ENCODE peak calls at places on chromosomes 4 and X, in seven cellular contexts. Z is dorsolateral prefrontal cortex; H is endothelial cell of umbilical vein; D is CD4-positive, alpha-beta T cell; S is hepatocyte; R is glutamatergic neuron; P is esophagus squamous epithelium. F is an unnamed sample.

GRCh38 chr4:153649572-153649991 is 34.5 kb upstream of the TLR2 start:
- DNase-seq in P (no peak), H (peak), Z (no peak), S (peak), R (no peak), D (no peak), F (no peak)

GRCh38 chrX:152220612-152221011 is 82.2 kb upstream of the MAGEA10 start:
- DNase-seq in Z (no peak), R (no peak), P (no peak), S (no peak), D (no peak), H (no peak), F (no peak)

GRCh38 chrX:48713847-48714246 is 17.3 kb downstream of the SUV39H1 start:
- DNase-seq in S (no peak), D (no peak), R (no peak), H (no peak), Z (no peak), P (no peak), F (no peak)

GRCh38 chrX:15143050-15143824 is 126.6 kb downstream of the ASB9 start:
- DNase-seq in H (peak), R (peak), Z (no peak), S (peak), D (peak), P (no peak), F (no peak)

GRCh38 chr4:44679060-44679459 is 840 bp downstream of the GUF1 start:
- DNase-seq in D (no peak), Z (no peak), P (no peak), S (no peak), R (no peak), H (no peak), F (no peak)

GRCh38 chr4:83438719-83439118 is 16.9 kb downstream of the HELQ start:
- DNase-seq in D (no peak), Z (no peak), H (no peak), P (no peak), R (no peak), S (no peak), F (no peak)

GRCh38 chr4:148893095-148893494 is 450.9 kb upstream of the NR3C2 start:
- DNase-seq in S (no peak), P (no peak), H (no peak), D (no peak), Z (no peak), R (no peak), F (no peak)

GRCh38 chrX:46040001-46040400 is 505.2 kb downstream of the ZNF674 start:
- DNase-seq in P (no peak), Z (no peak), R (no peak), D (no peak), H (no peak), S (no peak), F (no peak)

GRCh38 chrX:43973249-43973672 is at the start of gene NDP:
- DNase-seq in P (no peak), D (no peak), S (peak), R (peak), Z (no peak), H (peak), F (no peak)

GRCh38 chr4:128649575-128650205 is 159.8 kb upstream of the JADE1 start:
- DNase-seq in Z (no peak), S (peak), H (no peak), D (no peak), R (no peak), P (no peak), F (no peak)

GRCh38 chrX:81586091-81586490 is 384.2 kb downstream of the SH3BGRL start:
- DNase-seq in R (no peak), D (no peak), Z (no peak), S (no peak), P (no peak), H (no peak), F (no peak)

GRCh38 chr4:53601251-53601764 is 10.0 kb upstream of the LNX1 start:
- DNase-seq in D (no peak), R (peak), H (peak), Z (no peak), S (no peak), P (no peak), F (peak)
- TF ChIP-seq CTCF in D (no peak), R (peak), H (peak), Z (no peak), S (peak), P (no peak), F (peak)

DNA sequence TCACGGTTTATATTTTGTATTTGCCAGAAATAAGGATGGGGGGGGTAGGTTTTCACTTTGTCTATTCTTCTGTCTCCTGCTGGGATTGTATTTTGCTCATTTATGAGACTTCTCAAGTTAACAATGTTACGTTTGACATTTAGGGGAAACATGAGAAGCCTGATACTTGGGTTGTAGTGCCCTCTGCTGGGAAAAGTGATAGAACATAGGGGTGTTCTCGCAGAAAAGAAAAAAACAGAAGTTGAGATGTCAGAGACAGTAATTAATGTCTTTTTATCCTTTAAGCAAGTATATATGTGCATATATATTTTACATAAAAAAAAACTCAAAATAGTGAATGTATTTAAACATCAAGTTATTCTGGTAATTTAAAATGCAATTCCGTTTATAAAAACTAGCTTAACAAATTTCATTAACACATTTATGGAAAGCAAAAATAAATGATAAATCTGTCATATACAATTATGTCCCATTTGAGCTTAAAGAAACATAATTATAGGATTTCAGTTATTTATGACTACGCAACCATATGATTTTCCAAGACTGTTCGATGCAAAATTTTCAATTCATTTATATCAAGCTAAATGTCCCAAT is 46.0 kb upstream of the TMPRSS11F start:
- DNase-seq in D (no peak), H (peak), S (peak), P (no peak), Z (no peak), R (peak), F (no peak)
- TF ChIP-seq CTCF in D (peak), H (peak), S (peak), P (peak), Z (peak), R (peak), F (peak)

DNA sequence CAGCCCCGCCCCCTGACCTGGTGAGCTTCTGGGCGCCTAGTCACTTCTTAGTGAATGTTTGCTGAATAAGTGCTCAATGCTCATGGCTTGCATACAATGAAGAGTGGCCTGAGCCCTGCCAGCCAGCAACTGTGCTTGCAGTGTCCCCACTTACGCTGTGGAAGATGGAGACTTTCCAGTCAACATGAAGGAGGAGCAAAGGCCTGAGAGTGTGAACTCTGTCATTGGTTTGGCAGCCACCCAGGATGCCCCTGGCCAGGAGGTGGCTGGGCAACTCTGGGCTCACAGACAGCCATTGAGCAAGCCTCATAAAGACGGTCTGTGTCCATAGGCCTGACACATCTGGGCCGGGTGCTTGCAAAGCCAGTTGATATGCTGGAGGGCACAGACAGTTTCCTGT is 72.1 kb upstream of the MAMLD1 start:
- DNase-seq in Z (peak), D (no peak), R (no peak), S (no peak), H (no peak), P (no peak), F (no peak)
- TF ChIP-seq CTCF in Z (no peak), D (no peak), R (no peak), S (no peak), H (no peak), P (no peak), F (no peak)

DNA sequence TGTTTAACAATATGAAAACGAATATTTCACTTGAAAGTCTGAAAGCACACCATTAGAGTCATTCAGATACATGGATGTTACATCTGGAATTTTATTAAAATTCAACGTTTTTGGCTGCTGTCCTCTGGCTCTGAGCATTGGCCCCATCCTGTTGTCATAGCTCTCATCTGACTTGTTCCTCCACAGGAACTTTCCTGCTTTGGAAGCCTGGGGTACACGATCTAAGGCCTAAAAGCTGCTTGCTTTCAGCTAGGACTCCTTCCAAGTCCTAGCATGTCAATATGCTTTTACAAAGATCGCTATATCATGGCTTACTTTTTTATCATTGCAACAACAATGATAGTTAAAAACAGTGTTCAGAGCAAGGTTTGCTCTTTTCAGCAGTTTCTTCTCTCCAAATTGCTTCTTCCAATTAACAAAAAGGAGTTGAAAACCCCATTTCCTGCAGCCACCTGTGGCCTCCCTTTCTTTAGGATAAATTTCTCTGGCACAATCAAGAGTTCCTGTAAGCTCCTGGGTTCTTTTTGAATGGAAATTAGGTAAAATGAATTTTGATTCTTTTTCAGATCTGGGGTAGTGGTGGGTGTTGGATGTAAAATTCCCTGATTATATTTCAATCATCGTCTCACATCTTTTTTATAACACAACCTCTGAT is 413.4 kb upstream of the AGA start:
- DNase-seq in P (no peak), S (no peak), Z (no peak), R (no peak), D (no peak), H (no peak), F (no peak)
- TF ChIP-seq CTCF in P (no peak), S (no peak), Z (no peak), R (no peak), D (no peak), H (no peak), F (no peak)

DNA sequence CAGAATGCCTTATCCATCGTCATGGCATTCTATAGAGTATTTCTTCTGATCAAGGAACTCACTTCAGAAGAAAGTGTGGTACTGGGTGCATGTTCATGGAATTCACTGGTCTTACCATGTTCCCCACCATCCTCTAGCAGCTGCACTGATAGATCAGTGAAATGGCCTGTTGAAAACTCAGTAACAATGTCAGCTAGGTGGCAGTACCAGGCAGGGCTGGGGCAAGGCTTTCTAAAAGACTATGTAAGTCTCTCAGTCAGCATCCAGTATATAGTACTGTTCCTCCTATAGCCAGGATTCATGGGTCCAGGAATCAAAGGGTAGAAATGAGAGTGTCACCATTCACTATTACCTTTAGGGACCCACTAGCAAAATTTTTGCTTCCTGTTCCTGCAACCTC is 15.8 kb upstream of the LDB2 start:
- DNase-seq in R (no peak), Z (no peak), D (no peak), H (peak), S (no peak), P (no peak), F (no peak)
- TF ChIP-seq CTCF in R (no peak), Z (peak), D (no peak), H (peak), S (no peak), P (no peak), F (peak)

F was measured in GM06990.